ENCODE peak calls at places on chromosomes 11 and 22, in five cellular contexts. One of them, this sample, is unnamed.

GRCh38 chr11:77346906-77347603 is 45.6 kb upstream of the GDPD4 start:
- DNase-seq in left ventricle myocardium inferior: no peak
- DNase-seq in A549: no peak
- DNase-seq in GM12865: no peak
- DNase-seq in MM.1S: no peak
- DNase-seq in this sample: no peak

GRCh38 chr11:103661185-103661584 is 375.3 kb upstream of the DDI1 start:
- DNase-seq in left ventricle myocardium inferior: no peak
- DNase-seq in A549: no peak
- DNase-seq in GM12865: no peak
- DNase-seq in MM.1S: no peak
- DNase-seq in this sample: no peak

GRCh38 chr11:74730601-74731260 is 495 bp downstream of the CHRDL2 start:
- DNase-seq in left ventricle myocardium inferior: no peak
- DNase-seq in A549: no peak
- DNase-seq in GM12865: no peak
- DNase-seq in MM.1S: no peak
- DNase-seq in this sample: no peak

GRCh38 chr22:31094741-31095140 is 12.6 kb downstream of the SELENOM start:
- DNase-seq in left ventricle myocardium inferior: no peak
- DNase-seq in A549: no peak
- DNase-seq in GM12865: no peak
- DNase-seq in MM.1S: no peak
- DNase-seq in this sample: no peak

GRCh38 chr11:111778047-111778558 is 11.9 kb upstream of the PPP2R1B start:
- DNase-seq in left ventricle myocardium inferior: no peak
- DNase-seq in A549: no peak
- DNase-seq in GM12865: no peak
- DNase-seq in MM.1S: no peak
- DNase-seq in this sample: no peak

GRCh38 chr11:91220476-91221202 is 997.8 kb upstream of the CHORDC1 start:
- DNase-seq in left ventricle myocardium inferior: no peak
- DNase-seq in A549: peak; percentile 27
- DNase-seq in GM12865: no peak
- DNase-seq in MM.1S: no peak
- DNase-seq in this sample: no peak

GRCh38 chr11:118258410-118258809 is 5.7 kb downstream of the MPZL2 start:
- DNase-seq in left ventricle myocardium inferior: no peak
- DNase-seq in A549: no peak
- DNase-seq in GM12865: no peak
- DNase-seq in MM.1S: peak; percentile 53
- DNase-seq in this sample: no peak

GRCh38 chr11:122157540-122158173 is 41.6 kb upstream of the BLID start:
- DNase-seq in left ventricle myocardium inferior: no peak
- DNase-seq in A549: no peak
- DNase-seq in GM12865: no peak
- DNase-seq in MM.1S: no peak
- DNase-seq in this sample: no peak

GRCh38 chr11:19577391-19577831 is 135.2 kb upstream of the NAV2 start:
- DNase-seq in left ventricle myocardium inferior: peak; percentile 32
- DNase-seq in A549: no peak
- DNase-seq in GM12865: no peak
- DNase-seq in MM.1S: no peak
- DNase-seq in this sample: no peak

GRCh38 chr22:38266120-38266519 is 6.7 kb downstream of the TMEM184B start:
- DNase-seq in left ventricle myocardium inferior: no peak
- DNase-seq in A549: no peak
- DNase-seq in GM12865: no peak
- DNase-seq in MM.1S: no peak
- DNase-seq in this sample: no peak

GRCh38 chr11:117820071-117820470 is 4.5 kb downstream of the FXYD2 start:
- DNase-seq in left ventricle myocardium inferior: no peak
- DNase-seq in A549: no peak
- DNase-seq in GM12865: no peak
- DNase-seq in MM.1S: no peak
- DNase-seq in this sample: no peak

GRCh38 chr11:85029964-85030363 is 597.2 kb downstream of the DLG2 start:
- DNase-seq in left ventricle myocardium inferior: no peak
- DNase-seq in A549: peak; percentile 11
- DNase-seq in GM12865: no peak
- DNase-seq in MM.1S: no peak
- DNase-seq in this sample: peak; percentile 33

GRCh38 chr11:86807356-86807755 is 7.0 kb downstream of the PRSS23 start:
- DNase-seq in left ventricle myocardium inferior: no peak
- DNase-seq in A549: no peak
- DNase-seq in GM12865: no peak
- DNase-seq in MM.1S: no peak
- DNase-seq in this sample: no peak

GRCh38 chr11:132033051-132033450 is 662.6 kb downstream of the NTM start:
- DNase-seq in left ventricle myocardium inferior: no peak
- DNase-seq in A549: no peak
- DNase-seq in GM12865: peak; percentile 31
- DNase-seq in MM.1S: no peak
- DNase-seq in this sample: no peak

GRCh38 chr11:34075178-34075820 is 23.8 kb downstream of the CAPRIN1 start:
- DNase-seq in left ventricle myocardium inferior: no peak
- DNase-seq in A549: no peak
- DNase-seq in GM12865: no peak
- DNase-seq in MM.1S: no peak
- DNase-seq in this sample: no peak

GRCh38 chr11:118148877-118149276 is 3.7 kb downstream of the SCN4B start:
- DNase-seq in left ventricle myocardium inferior: no peak
- DNase-seq in A549: no peak
- DNase-seq in GM12865: no peak
- DNase-seq in MM.1S: no peak
- DNase-seq in this sample: no peak

GRCh38 chr11:4522339-4522738 is 22.7 kb upstream of the OR52M1 start:
- DNase-seq in left ventricle myocardium inferior: no peak
- DNase-seq in A549: no peak
- DNase-seq in GM12865: no peak
- DNase-seq in MM.1S: no peak
- DNase-seq in this sample: no peak

GRCh38 chr22:26524870-26525269 is 12.6 kb upstream of the TFIP11 start:
- DNase-seq in left ventricle myocardium inferior: no peak
- DNase-seq in A549: no peak
- DNase-seq in GM12865: no peak
- DNase-seq in MM.1S: no peak
- DNase-seq in this sample: no peak

GRCh38 chr11:76169473-76169881 is 36.8 kb downstream of the WNT11 start:
- DNase-seq in left ventricle myocardium inferior: no peak
- DNase-seq in A549: no peak
- DNase-seq in GM12865: peak; percentile 80
- DNase-seq in MM.1S: no peak
- DNase-seq in this sample: no peak

GRCh38 chr11:79413258-79413657 is 27.6 kb downstream of the TENM4 start:
- DNase-seq in left ventricle myocardium inferior: peak; percentile 89
- DNase-seq in A549: no peak
- DNase-seq in GM12865: no peak
- DNase-seq in MM.1S: no peak
- DNase-seq in this sample: no peak

GRCh38 chr11:96169250-96169649 is 173.7 kb downstream of the MAML2 start:
- DNase-seq in left ventricle myocardium inferior: no peak
- DNase-seq in A549: no peak
- DNase-seq in GM12865: no peak
- DNase-seq in MM.1S: no peak
- DNase-seq in this sample: no peak

GRCh38 chr11:31050061-31050790 is 319.3 kb downstream of the DCDC1 start:
- DNase-seq in left ventricle myocardium inferior: no peak
- DNase-seq in A549: no peak
- DNase-seq in GM12865: no peak
- DNase-seq in MM.1S: no peak
- DNase-seq in this sample: no peak

GRCh38 chr11:6225024-6225423 is 9.4 kb downstream of the FHIP1B start:
- DNase-seq in left ventricle myocardium inferior: no peak
- DNase-seq in A549: no peak
- DNase-seq in GM12865: no peak
- DNase-seq in MM.1S: no peak
- DNase-seq in this sample: no peak

GRCh38 chr11:44968510-44968909 is 17.8 kb upstream of the TP53I11 start:
- DNase-seq in left ventricle myocardium inferior: no peak
- DNase-seq in A549: no peak
- DNase-seq in GM12865: no peak
- DNase-seq in MM.1S: no peak
- DNase-seq in this sample: no peak

GRCh38 chr11:119460582-119460981 is 37.6 kb upstream of the THY1 start:
- DNase-seq in left ventricle myocardium inferior: no peak
- DNase-seq in A549: no peak
- DNase-seq in GM12865: no peak
- DNase-seq in MM.1S: no peak
- DNase-seq in this sample: no peak

GRCh38 chr11:134063096-134063495 is 5.8 kb upstream of the JAM3 start:
- DNase-seq in left ventricle myocardium inferior: no peak
- DNase-seq in A549: no peak
- DNase-seq in GM12865: no peak
- DNase-seq in MM.1S: no peak
- DNase-seq in this sample: no peak

GRCh38 chr22:46971776-46972150 is 209.3 kb downstream of the TBC1D22A start:
- DNase-seq in left ventricle myocardium inferior: no peak
- DNase-seq in A549: no peak
- DNase-seq in GM12865: no peak
- DNase-seq in MM.1S: no peak
- DNase-seq in this sample: no peak

DNA sequence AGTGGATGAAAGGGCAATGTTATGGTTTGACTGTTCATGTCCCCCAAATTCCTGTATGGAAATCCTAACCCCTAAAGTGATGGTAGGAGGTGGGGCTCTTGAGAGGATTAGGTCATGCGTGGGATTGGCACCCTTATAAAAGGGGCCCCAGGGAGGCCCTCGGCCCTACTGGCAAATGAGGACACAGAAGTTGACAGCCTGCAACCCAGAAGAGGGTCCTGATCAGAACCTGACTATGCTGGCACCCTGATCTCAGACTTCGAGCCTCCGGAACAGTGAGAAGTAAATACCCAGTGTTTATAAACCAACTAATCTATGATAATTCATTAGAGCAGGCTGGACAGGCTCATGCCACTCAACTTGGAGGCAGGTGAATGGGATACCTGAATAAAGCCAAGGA is 8.7 kb downstream of the IFITM10 start:
- DNase-seq in left ventricle myocardium inferior: no peak
- DNase-seq in A549: no peak
- DNase-seq in GM12865: no peak
- DNase-seq in MM.1S: no peak
- DNase-seq in this sample: no peak
- H3K4me3 ChIP-seq in left ventricle myocardium inferior: no peak overlapping the region
- H3K4me3 ChIP-seq in A549: no peak overlapping the region
- H3K4me3 ChIP-seq in GM12865: no peak overlapping the region
- H3K4me3 ChIP-seq in MM.1S: no peak overlapping the region
- H3K4me3 ChIP-seq in this sample: no peak overlapping the region

GRCh38 chr22:20027966-20028854 is 7.3 kb downstream of the TANGO2 start:
- DNase-seq in left ventricle myocardium inferior: no peak
- DNase-seq in A549: peak; percentile 15
- DNase-seq in GM12865: peak; percentile 30
- DNase-seq in MM.1S: no peak
- DNase-seq in this sample: no peak
- TF ChIP-seq CTCF in left ventricle myocardium inferior: peak; percentile 22
- TF ChIP-seq CTCF in A549: peak; percentile 17
- TF ChIP-seq CTCF in GM12865: peak; percentile 26
- TF ChIP-seq CTCF in MM.1S: no peak
- TF ChIP-seq CTCF in this sample: peak; percentile 30

DNA sequence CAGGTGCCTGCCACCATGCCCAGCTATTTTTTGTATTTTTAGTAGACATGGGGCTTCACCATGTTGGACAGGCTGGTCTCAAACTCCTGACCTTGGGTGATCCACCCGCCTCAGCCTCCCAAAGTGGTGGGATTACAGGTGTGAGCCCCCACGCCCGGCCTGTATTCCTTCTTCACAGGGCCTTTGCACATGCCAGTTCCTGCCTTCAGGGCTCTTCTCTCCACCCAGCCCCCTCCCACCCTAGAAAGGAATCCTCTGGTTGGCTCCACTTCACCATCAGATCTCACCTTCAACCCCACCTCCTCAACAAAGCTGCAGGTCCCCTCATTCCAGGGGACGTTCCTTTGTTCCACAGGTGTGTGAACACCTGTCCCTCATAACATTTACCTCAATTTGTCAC is 2.0 kb downstream of the POLR3H start:
- DNase-seq in left ventricle myocardium inferior: no peak
- DNase-seq in A549: no peak
- DNase-seq in GM12865: no peak
- DNase-seq in MM.1S: no peak
- DNase-seq in this sample: no peak
- H3K4me3 ChIP-seq in left ventricle myocardium inferior: no peak overlapping the region
- H3K4me3 ChIP-seq in A549: no peak overlapping the region
- H3K4me3 ChIP-seq in GM12865: no peak overlapping the region
- H3K4me3 ChIP-seq in MM.1S: no peak overlapping the region
- H3K4me3 ChIP-seq in this sample: no peak overlapping the region

DNA sequence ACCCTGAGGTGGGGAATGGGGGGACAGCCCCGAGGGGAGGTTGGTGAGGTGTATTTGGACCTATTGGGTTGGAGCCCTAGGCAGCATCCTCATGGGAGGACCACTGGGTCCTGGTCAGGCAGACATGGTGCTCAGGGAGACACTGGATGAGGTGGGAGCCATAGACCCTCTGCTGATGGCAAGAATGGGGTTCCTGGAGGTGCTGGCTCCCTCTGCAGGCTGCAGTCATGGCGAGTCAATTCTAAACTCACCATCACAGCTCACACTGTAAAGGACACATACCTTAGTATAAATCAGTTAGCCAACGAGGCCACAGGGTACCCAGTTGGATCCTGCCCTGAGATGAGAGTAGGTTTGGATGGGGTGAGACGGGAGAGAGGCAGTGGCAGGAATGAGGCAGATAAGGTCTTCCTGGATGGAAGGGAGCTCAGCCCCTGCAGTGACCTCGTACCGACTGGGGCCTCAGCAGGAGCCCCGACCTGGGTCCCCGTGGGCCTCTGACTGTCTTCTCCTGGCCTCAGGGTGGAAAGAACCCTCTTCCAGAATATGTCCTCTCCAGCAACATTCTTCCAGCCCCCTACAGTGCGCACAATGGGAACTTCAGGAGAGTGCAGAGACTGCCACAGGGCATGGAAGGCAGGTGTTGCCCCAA is 1.7 kb upstream of the GAB4 start:
- DNase-seq in left ventricle myocardium inferior: no peak
- DNase-seq in A549: no peak
- DNase-seq in GM12865: no peak
- DNase-seq in MM.1S: no peak
- DNase-seq in this sample: no peak
- TF ChIP-seq CTCF in left ventricle myocardium inferior: no peak
- TF ChIP-seq CTCF in A549: no peak
- TF ChIP-seq CTCF in GM12865: peak; percentile 25
- TF ChIP-seq CTCF in MM.1S: peak; percentile 3
- TF ChIP-seq CTCF in this sample: no peak

GRCh38 chr11:13104619-13105236 is 95.6 kb downstream of the RASSF10 start:
- DNase-seq in left ventricle myocardium inferior: no peak
- DNase-seq in A549: no peak
- DNase-seq in GM12865: no peak
- DNase-seq in MM.1S: no peak
- DNase-seq in this sample: no peak

GRCh38 chr11:13103962-13104554 is 94.9 kb downstream of the RASSF10 start:
- DNase-seq in left ventricle myocardium inferior: no peak
- DNase-seq in A549: no peak
- DNase-seq in GM12865: no peak
- DNase-seq in MM.1S: no peak
- DNase-seq in this sample: no peak

GRCh38 chr11:13107544-13108044 is 98.5 kb downstream of the RASSF10 start:
- DNase-seq in left ventricle myocardium inferior: no peak
- DNase-seq in A549: no peak
- DNase-seq in GM12865: no peak
- DNase-seq in MM.1S: no peak
- DNase-seq in this sample: no peak

GRCh38 chr11:13102865-13103539 is 93.9 kb downstream of the RASSF10 start:
- DNase-seq in left ventricle myocardium inferior: no peak
- DNase-seq in A549: no peak
- DNase-seq in GM12865: no peak
- DNase-seq in MM.1S: no peak
- DNase-seq in this sample: no peak

GRCh38 chr11:13105237-13105844 is 96.2 kb downstream of the RASSF10 start:
- DNase-seq in left ventricle myocardium inferior: peak; percentile 18
- DNase-seq in A549: no peak
- DNase-seq in GM12865: peak; percentile 28
- DNase-seq in MM.1S: no peak
- DNase-seq in this sample: no peak
- H3K4me3 ChIP-seq in left ventricle myocardium inferior: no peak overlapping the region
- H3K4me3 ChIP-seq in A549: no peak overlapping the region
- H3K4me3 ChIP-seq in GM12865: no peak overlapping the region
- H3K4me3 ChIP-seq in MM.1S: no peak overlapping the region
- H3K4me3 ChIP-seq in this sample: no peak overlapping the region